ENCODE peak calls at places on chromosomes 11 and 22, in eight cellular contexts. E is naive thymus-derived CD8-positive, alpha-beta T cell; F is glutamatergic neuron; J is activated naive CD4-positive, alpha-beta T cell treated with anti-CD3 and anti-CD28 coated beads for 36 hours; Z is ELR; C is GM03348; S is hepatic stellate cell; B is NCI-H1694 treated with DMSO at 0.1 percent for 48 hours. X is an unnamed sample.
A peak's percentile ranks its signal among the peaks of the same experiment; 100 is the strongest.

GRCh38 chr11:65780770-65781151 is at the start of gene AP5B1:
- DNase-seq in E (peak; percentile 66), B (no peak), J (peak; percentile 68), Z (peak; percentile 81), F (peak; percentile 52), S (peak; percentile 78), C (peak; percentile 93), X (peak; percentile 86)

GRCh38 chr11:15185021-15185420 is 70.3 kb downstream of the INSC start:
- DNase-seq in E (no peak), C (no peak), S (no peak), F (no peak), Z (peak; percentile 7), J (no peak), B (no peak), X (no peak)

GRCh38 chr11:12862761-12863469 is 146.2 kb upstream of the RASSF10 start:
- DNase-seq in E (no peak), B (peak; percentile 50), S (peak; percentile 74), C (peak; percentile 82), F (peak; percentile 53), J (no peak), Z (peak; percentile 13), X (peak; percentile 29)

GRCh38 chr11:62004473-62004872 is 37.0 kb upstream of the FTH1 start:
- DNase-seq in E (no peak), C (peak; percentile 75), B (no peak), S (peak; percentile 29), Z (peak; percentile 58), F (no peak), J (no peak), X (no peak)

GRCh38 chr11:67524480-67524808 is 1.2 kb upstream of the CABP2 start:
- DNase-seq in Z (no peak), J (no peak), E (no peak), C (no peak), S (no peak), F (no peak), B (no peak), X (no peak)

GRCh38 chr22:35622132-35622913 is 5.2 kb upstream of the MB start:
- DNase-seq in B (peak; percentile 5), C (no peak), F (no peak), J (no peak), Z (no peak), E (no peak), S (no peak), X (no peak)

GRCh38 chr11:34354782-34355181 is 3.0 kb downstream of the ABTB2 start:
- DNase-seq in Z (peak; percentile 70), E (no peak), B (no peak), F (no peak), S (no peak), J (no peak), C (no peak), X (no peak)

GRCh38 chr11:16832193-16832539 is 93.7 kb downstream of the C11orf58 start:
- DNase-seq in J (no peak), B (no peak), E (no peak), C (no peak), Z (no peak), S (no peak), F (no peak), X (no peak)

GRCh38 chr11:69089258-69089657 is 40.5 kb downstream of the TPCN2 start:
- DNase-seq in S (peak; percentile 91), J (no peak), Z (peak; percentile 81), C (peak; percentile 78), F (no peak), E (no peak), B (no peak), X (peak; percentile 59)

GRCh38 chr11:7577226-7577882 is 63.6 kb downstream of the PPFIBP2 start:
- DNase-seq in E (no peak), F (no peak), J (no peak), C (peak; percentile 54), S (no peak), B (no peak), Z (no peak), X (no peak)

X was measured in H54.